ENCODE peak calls at places on chromosome 14, in ten cellular contexts. H is body of pancreas; X is left lung; T is choroid plexus epithelial cell; E is CD8-positive, alpha-beta T cell; J is GM12865; M is CD4-positive, alpha-beta T cell; S is fibroblast of mammary gland; W is upper lobe of right lung; B is WERI-Rb-1. O is an unnamed sample.

GRCh38 chr14:64159588-64159987 is 134.6 kb downstream of the ESR2 start:
- DNase-seq in H (no peak), X (no peak), T (no peak), E (no peak), J (no peak), M (no peak), S (no peak), W (no peak), B (no peak), O (no peak)

GRCh38 chr14:34376868-34377267 is 85.2 kb downstream of the SPTSSA start:
- DNase-seq in H (no peak), X (no peak), T (no peak), E (no peak), J (no peak), M (no peak), S (no peak), W (no peak), B (no peak), O (no peak)

GRCh38 chr14:94122438-94122837 is 7.0 kb downstream of the IFI27L2 start:
- DNase-seq in H (no peak), X (no peak), T (no peak), E (no peak), J (no peak), M (no peak), S (no peak), W (no peak), B (peak), O (peak)

GRCh38 chr14:100890451-100890850 is 13.1 kb downstream of the RTL1 start:
- DNase-seq in H (no peak), X (peak), T (no peak), E (no peak), J (no peak), M (no peak), S (no peak), W (peak), B (no peak), O (peak)

GRCh38 chr14:38045461-38045860 is 162.2 kb upstream of the SSTR1 start:
- DNase-seq in H (no peak), X (no peak), T (no peak), E (no peak), J (no peak), M (no peak), S (no peak), W (no peak), B (no peak), O (no peak)

GRCh38 chr14:76371066-76371465 is 4.9 kb upstream of the ESRRB start:
- DNase-seq in H (no peak), X (no peak), T (no peak), E (no peak), J (no peak), M (no peak), S (no peak), W (no peak), B (no peak), O (no peak)

GRCh38 chr14:68016243-68016914 is 196.8 kb downstream of the RAD51B start:
- DNase-seq in H (no peak), X (no peak), T (peak), E (no peak), J (no peak), M (no peak), S (peak), W (no peak), B (no peak), O (no peak)

GRCh38 chr14:99681101-99681831 is 2.8 kb upstream of the CYP46A1 start:
- DNase-seq in H (no peak), X (no peak), T (no peak), E (no peak), J (no peak), M (no peak), S (no peak), W (no peak), B (no peak), O (no peak)

GRCh38 chr14:60724080-60724618 is at the start of gene SIX4:
- DNase-seq in H (peak), X (peak), T (peak), E (no peak), J (peak), M (no peak), S (peak), W (peak), B (peak), O (peak)

GRCh38 chr14:77603654-77604270 is 12.7 kb downstream of the SPTLC2 start:
- DNase-seq in H (no peak), X (no peak), T (no peak), E (no peak), J (no peak), M (no peak), S (peak), W (no peak), B (peak), O (no peak)

GRCh38 chr14:67487937-67488893 is at the start of gene TMEM229B:
- DNase-seq in H (no peak), X (no peak), T (peak), E (peak), J (peak), M (peak), S (no peak), W (peak), B (no peak), O (no peak)

GRCh38 chr14:44788612-44789011 is 173.1 kb downstream of the KLHL28 start:
- DNase-seq in H (no peak), X (no peak), T (no peak), E (no peak), J (no peak), M (no peak), S (no peak), W (no peak), B (no peak), O (no peak)

GRCh38 chr14:42316746-42317145 is 710.1 kb downstream of the LRFN5 start:
- DNase-seq in H (no peak), X (no peak), T (no peak), E (no peak), J (no peak), M (no peak), S (no peak), W (no peak), B (no peak), O (no peak)

GRCh38 chr14:76876076-76876475 is 49.9 kb downstream of the LRRC74A start:
- DNase-seq in H (peak), X (no peak), T (peak), E (peak), J (peak), M (peak), S (peak), W (no peak), B (peak), O (no peak)

GRCh38 chr14:33564774-33565630 is 385.9 kb downstream of the EGLN3 start:
- DNase-seq in H (peak), X (no peak), T (peak), E (no peak), J (peak), M (no peak), S (peak), W (no peak), B (no peak), O (no peak)

GRCh38 chr14:59190372-59190771 is 1.9 kb downstream of the DAAM1 start:
- DNase-seq in H (peak), X (no peak), T (no peak), E (no peak), J (peak), M (no peak), S (peak), W (no peak), B (peak), O (no peak)

GRCh38 chr14:76775695-76776305 is 14.5 kb downstream of the VASH1 start:
- DNase-seq in H (no peak), X (no peak), T (no peak), E (no peak), J (no peak), M (no peak), S (no peak), W (no peak), B (no peak), O (no peak)

GRCh38 chr14:56570295-56570694 is 9.3 kb upstream of the TMEM260 start:
- DNase-seq in H (no peak), X (no peak), T (no peak), E (no peak), J (no peak), M (no peak), S (no peak), W (no peak), B (no peak), O (no peak)

GRCh38 chr14:79629891-79630560 is 581.3 kb downstream of the DIO2 start:
- DNase-seq in H (no peak), X (no peak), T (peak), E (no peak), J (no peak), M (no peak), S (no peak), W (no peak), B (no peak), O (no peak)

GRCh38 chr14:76752744-76753143 is 8.5 kb upstream of the VASH1 start:
- DNase-seq in H (no peak), X (no peak), T (no peak), E (no peak), J (no peak), M (no peak), S (no peak), W (no peak), B (no peak), O (no peak)

GRCh38 chr14:74488788-74489397 is 4.2 kb downstream of the NPC2 start:
- DNase-seq in H (no peak), X (no peak), T (peak), E (no peak), J (peak), M (no peak), S (peak), W (no peak), B (no peak), O (no peak)

GRCh38 chr14:101076451-101077220 is 173.1 kb upstream of the RTL1 start:
- DNase-seq in H (no peak), X (peak), T (no peak), E (no peak), J (no peak), M (no peak), S (no peak), W (peak), B (no peak), O (peak)

GRCh38 chr14:36767603-36768281 is 106.1 kb downstream of the PAX9 start:
- DNase-seq in H (no peak), X (no peak), T (no peak), E (no peak), J (no peak), M (no peak), S (no peak), W (no peak), B (no peak), O (no peak)

GRCh38 chr14:36768638-36769337 is 107.1 kb downstream of the PAX9 start:
- DNase-seq in H (no peak), X (no peak), T (no peak), E (no peak), J (no peak), M (no peak), S (no peak), W (no peak), B (no peak), O (no peak)

GRCh38 chr14:36771256-36771655 is 109.6 kb downstream of the PAX9 start:
- DNase-seq in H (no peak), X (no peak), T (no peak), E (no peak), J (no peak), M (no peak), S (no peak), W (no peak), B (no peak), O (no peak)

GRCh38 chr14:36773558-36773957 is 111.9 kb downstream of the PAX9 start:
- DNase-seq in H (no peak), X (no peak), T (peak), E (no peak), J (no peak), M (no peak), S (peak), W (no peak), B (no peak), O (no peak)

DNA sequence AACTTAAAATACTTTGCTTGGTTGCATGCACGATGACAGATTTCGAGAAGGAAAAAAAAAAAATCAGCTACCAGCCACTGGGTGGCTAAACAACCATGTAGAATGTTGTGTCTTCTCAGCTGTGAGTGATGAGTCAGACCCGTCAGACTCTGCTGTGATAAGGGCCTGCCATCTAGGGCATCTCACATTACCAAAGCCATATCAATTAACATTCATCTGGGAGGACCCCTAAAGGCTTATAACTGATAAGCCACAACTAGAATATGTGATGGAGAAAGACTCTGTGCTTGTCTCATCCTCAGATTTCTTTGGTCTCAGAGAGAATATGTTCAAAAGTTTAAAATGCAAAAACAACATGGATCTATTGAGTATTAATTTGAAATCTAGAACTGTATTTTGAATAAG is 111.5 kb downstream of the PAX9 start:
- DNase-seq in H (no peak), X (no peak), T (peak), E (no peak), J (no peak), M (no peak), S (peak), W (no peak), B (no peak), O (no peak)
- TF ChIP-seq CTCF in H (no peak), X (no peak), T (peak), E (no peak), J (no peak), M (no peak), S (no peak), W (no peak), B (no peak), O (peak)

GRCh38 chr14:46661728-46662127 is 10.1 kb upstream of the RPL10L start:
- DNase-seq in H (no peak), X (no peak), T (peak), E (no peak), J (no peak), M (no peak), S (no peak), W (no peak), B (no peak), O (no peak)
- TF ChIP-seq CTCF in H (no peak), X (no peak), T (peak), E (no peak), J (no peak), M (no peak), S (no peak), W (no peak), B (peak), O (peak)

GRCh38 chr14:89163237-89163636 is 253.8 kb downstream of the FOXN3 start:
- DNase-seq in H (no peak), X (no peak), T (no peak), E (no peak), J (no peak), M (no peak), S (no peak), W (no peak), B (no peak), O (no peak)

GRCh38 chr14:89165189-89165809 is 251.7 kb downstream of the FOXN3 start:
- DNase-seq in H (no peak), X (no peak), T (no peak), E (no peak), J (peak), M (no peak), S (no peak), W (no peak), B (no peak), O (no peak)

GRCh38 chr14:89160437-89160836 is 256.6 kb downstream of the FOXN3 start:
- DNase-seq in H (no peak), X (no peak), T (no peak), E (no peak), J (no peak), M (no peak), S (no peak), W (no peak), B (no peak), O (no peak)

GRCh38 chr14:89164168-89165074 is 252.6 kb downstream of the FOXN3 start:
- DNase-seq in H (no peak), X (no peak), T (peak), E (no peak), J (peak), M (no peak), S (no peak), W (no peak), B (no peak), O (no peak)

DNA sequence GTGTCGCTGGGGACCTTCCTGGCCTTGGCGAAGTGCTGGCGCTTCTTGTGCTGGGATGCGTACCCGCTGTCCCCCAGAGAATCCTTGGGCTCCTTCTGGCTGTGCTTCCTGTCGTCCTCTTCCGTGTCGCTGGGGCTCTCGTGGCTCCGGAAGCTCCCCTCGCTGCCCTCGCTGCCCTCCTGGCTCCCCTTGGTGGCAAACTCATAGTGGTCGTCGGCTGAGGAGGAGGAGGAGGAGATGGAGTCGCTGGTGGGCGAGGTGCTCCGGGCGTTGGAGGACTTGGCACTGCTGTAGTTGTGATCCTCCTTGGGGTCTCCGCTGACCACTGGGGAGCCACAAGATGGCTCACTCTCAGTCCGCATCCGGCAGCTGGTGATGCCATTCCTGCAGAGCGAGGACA is 254.4 kb downstream of the FOXN3 start:
- DNase-seq in H (no peak), X (no peak), T (no peak), E (no peak), J (no peak), M (no peak), S (no peak), W (no peak), B (no peak), O (no peak)
- TF ChIP-seq CTCF in H (no peak), X (no peak), T (no peak), E (no peak), J (no peak), M (no peak), S (no peak), W (no peak), B (no peak), O (no peak)

DNA sequence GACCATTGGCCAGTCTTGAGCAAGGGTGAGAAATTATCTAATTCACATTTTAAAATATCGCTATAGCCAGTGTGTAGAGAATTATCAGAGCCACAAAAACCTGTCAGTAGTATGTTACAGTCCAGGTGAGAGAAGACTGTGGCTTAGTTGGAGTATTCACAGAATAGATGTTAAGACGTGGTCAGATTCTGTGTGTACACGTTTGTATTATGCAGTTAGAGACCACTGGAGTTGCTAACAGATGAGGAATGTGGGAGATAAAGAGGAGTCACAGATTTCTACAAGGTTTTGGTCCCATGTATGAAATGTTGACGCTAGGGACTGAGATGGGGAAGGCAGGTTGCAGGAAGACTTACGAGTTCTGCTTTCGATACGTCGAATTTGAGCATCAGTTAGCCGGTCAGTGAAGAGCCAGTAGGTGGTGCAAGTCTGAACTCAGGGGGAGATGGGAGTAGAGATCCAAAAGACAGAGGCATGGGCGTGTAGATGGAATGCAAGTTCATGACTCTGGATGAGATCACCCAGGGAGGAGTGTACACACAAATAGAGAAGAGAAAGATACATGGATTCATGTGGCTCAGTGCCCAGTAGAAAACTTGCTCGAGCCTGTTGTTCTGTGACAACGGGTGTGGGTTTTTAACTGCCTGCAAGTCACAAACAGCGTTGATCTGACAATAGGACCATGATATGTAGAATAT is 114.8 kb upstream of the FLRT2 start:
- DNase-seq in H (peak), X (no peak), T (peak), E (no peak), J (no peak), M (no peak), S (peak), W (no peak), B (no peak), O (no peak)
- TF ChIP-seq CTCF in H (peak), X (no peak), T (peak), E (no peak), J (no peak), M (no peak), S (peak), W (peak), B (no peak), O (no peak)

GRCh38 chr14:30443368-30444007 is 115.5 kb upstream of the G2E3 start:
- DNase-seq in H (no peak), X (no peak), T (peak), E (no peak), J (peak), M (no peak), S (peak), W (no peak), B (no peak), O (no peak)
- TF ChIP-seq CTCF in H (peak), X (no peak), T (peak), E (no peak), J (peak), M (no peak), S (peak), W (peak), B (peak), O (peak)

GRCh38 chr14:95274283-95274682 is 45.4 kb downstream of the CLMN start:
- DNase-seq in H (no peak), X (no peak), T (no peak), E (no peak), J (no peak), M (no peak), S (no peak), W (no peak), B (no peak), O (no peak)
- TF ChIP-seq CTCF in H (no peak), X (no peak), T (no peak), E (no peak), J (no peak), M (no peak), S (no peak), W (no peak), B (no peak), O (no peak)

GRCh38 chr14:21913759-21914158 is 240.1 kb upstream of the OR4E1 start:
- DNase-seq in H (peak), X (peak), T (peak), E (peak), J (peak), M (peak), S (peak), W (no peak), B (peak), O (no peak)
- TF ChIP-seq CTCF in H (peak), X (peak), T (peak), E (peak), J (peak), M (peak), S (peak), W (peak), B (peak), O (peak)

DNA sequence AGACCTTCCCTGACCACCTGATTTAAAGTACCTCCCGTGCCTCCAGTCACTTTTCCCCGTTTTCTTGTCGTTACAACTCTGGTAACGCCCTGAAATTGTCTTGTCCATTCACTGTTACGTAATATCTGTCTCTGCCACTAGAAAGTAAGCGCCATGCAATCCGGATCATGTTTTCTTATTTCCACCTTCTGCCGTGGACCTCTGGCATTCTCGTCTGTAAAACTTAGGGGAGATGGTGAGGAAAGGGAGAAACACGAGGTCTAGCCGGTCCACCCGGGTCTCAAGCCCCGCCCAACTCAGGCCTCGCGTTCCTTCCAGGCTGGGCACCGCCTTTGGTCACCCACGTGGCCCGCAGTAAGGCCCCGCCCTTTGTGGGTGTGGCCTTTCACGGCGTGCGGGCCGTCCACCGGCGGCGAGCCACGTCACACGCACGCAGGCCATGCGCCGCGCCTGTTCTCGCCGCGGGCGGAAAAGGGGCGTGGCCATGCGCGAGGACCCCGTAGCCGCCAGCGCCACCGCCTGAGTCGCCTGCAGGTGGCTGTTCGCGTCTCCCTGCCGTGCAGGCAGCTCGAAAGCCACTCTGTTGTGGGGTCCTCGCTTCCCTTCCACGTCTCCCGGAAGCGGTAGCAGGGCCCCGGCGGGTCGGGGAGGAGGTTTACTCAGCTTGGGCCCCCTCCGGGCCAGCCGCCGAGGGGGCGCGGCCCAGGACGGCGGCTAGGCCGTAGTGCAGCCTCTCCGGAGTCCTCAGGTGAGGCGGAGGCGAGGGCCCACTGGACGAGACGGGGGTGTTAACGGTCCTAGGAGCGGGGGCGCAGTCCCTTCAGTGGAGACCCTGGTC is at the start of gene GOLGA5:
- DNase-seq in H (peak), X (peak), T (peak), E (peak), J (peak), M (peak), S (peak), W (peak), B (peak), O (peak)
- TF ChIP-seq CTCF in H (no peak), X (peak), T (no peak), E (no peak), J (no peak), M (no peak), S (no peak), W (peak), B (no peak), O (no peak)

O was measured in type B pancreatic cell.